ENCODE peak calls at places on chromosomes 4 and X, in seven cellular contexts. T, V, X, A, P, N and D are unnamed samples.

GRCh38 chr4:145404754-145405153 is 76.9 kb upstream of the SMAD1 start:
- DNase-seq in A (no peak), X (no peak), T (no peak), V (no peak), P (no peak), N (no peak), D (no peak)

GRCh38 chr4:169492436-169493163 is 119.8 kb downstream of the NEK1 start:
- DNase-seq in A (peak; percentile 48), P (peak; percentile 16), T (peak; percentile 14), N (peak; percentile 34), X (no peak), V (no peak), D (no peak)

GRCh38 chr4:119207051-119207450 is 5.5 kb upstream of the USP53 start:
- DNase-seq in N (no peak), P (no peak), A (no peak), T (no peak), X (no peak), V (no peak), D (no peak)

GRCh38 chr4:139416073-139416673 is 37.7 kb upstream of the RAB33B start:
- DNase-seq in P (no peak), V (peak; percentile 10), N (no peak), A (no peak), T (peak; percentile 36), X (no peak), D (peak; percentile 32)

GRCh38 chr4:147546341-147546740 is 65.4 kb downstream of the EDNRA start:
- DNase-seq in N (no peak), A (no peak), P (no peak), T (no peak), V (no peak), X (no peak), D (no peak)

GRCh38 chr4:23368081-23368697 is 521.7 kb downstream of the PPARGC1A start:
- DNase-seq in N (peak; percentile 78), P (peak; percentile 44), A (peak; percentile 41), T (no peak), X (no peak), V (peak; percentile 15), D (no peak)

GRCh38 chr4:138401330-138401729 is 159.2 kb upstream of the SLC7A11 start:
- DNase-seq in A (no peak), P (no peak), N (no peak), T (no peak), V (peak; percentile 72), X (no peak), D (no peak)

GRCh38 chr4:15725608-15726007 is 22.7 kb downstream of the BST1 start:
- DNase-seq in N (no peak), X (no peak), A (no peak), T (no peak), V (no peak), P (no peak), D (no peak)

GRCh38 chr4:108547682-108548081 is 72.7 kb upstream of the RPL34 start:
- DNase-seq in T (no peak), A (no peak), N (no peak), P (no peak), X (no peak), V (no peak), D (no peak)

GRCh38 chr4:75834772-75835154 is 67.5 kb downstream of the PPEF2 start:
- DNase-seq in A (no peak), V (no peak), X (no peak), N (no peak), P (no peak), T (no peak), D (no peak)

GRCh38 chr4:157075811-157076577 is at the start of gene GLRB:
- DNase-seq in X (no peak), V (peak; percentile 21), T (no peak), A (peak; percentile 71), N (peak; percentile 53), P (no peak), D (peak; percentile 45)

GRCh38 chrX:132204629-132205028 is 14.6 kb downstream of the RAP2C start:
- DNase-seq in T (no peak), A (no peak), P (no peak), X (no peak), V (no peak), N (no peak), D (no peak)

GRCh38 chr4:2320746-2321145 is 58.8 kb upstream of the MXD4 start:
- DNase-seq in V (no peak), P (no peak), X (no peak), T (no peak), N (no peak), A (no peak), D (no peak)

GRCh38 chr4:170691168-170691567 is 601.4 kb upstream of the AADAT start:
- DNase-seq in N (no peak), V (no peak), P (no peak), T (no peak), A (no peak), X (no peak), D (no peak)

GRCh38 chr4:141636771-141637460 is 533 bp downstream of the IL15 start:
- DNase-seq in N (peak; percentile 57), T (peak; percentile 46), P (peak; percentile 64), A (peak; percentile 77), X (no peak), V (peak; percentile 33), D (no peak)

GRCh38 chr4:37686373-37687174 is at the start of gene RELL1:
- DNase-seq in A (peak; percentile 99), V (peak; percentile 100), P (peak; percentile 100), T (peak; percentile 95), N (peak; percentile 100), X (peak; percentile 95), D (peak; percentile 100)

GRCh38 chr4:25749150-25749794 is 93.6 kb downstream of the SLC34A2 start:
- DNase-seq in V (no peak), T (no peak), A (no peak), P (no peak), N (no peak), X (no peak), D (no peak)

GRCh38 chrX:16772460-16772859 is 13.8 kb upstream of the TXLNG start:
- DNase-seq in N (no peak), V (no peak), T (peak; percentile 72), A (no peak), X (no peak), P (no peak), D (no peak)

GRCh38 chr4:94409947-94410346 is 41.8 kb upstream of the PDLIM5 start:
- DNase-seq in T (no peak), X (no peak), V (no peak), P (no peak), A (no peak), N (no peak), D (no peak)

GRCh38 chr4:154497901-154498300 is 6.3 kb upstream of the DCHS2 start:
- DNase-seq in N (no peak), X (no peak), V (no peak), A (no peak), P (no peak), T (no peak), D (no peak)

GRCh38 chrX:114058988-114059418 is 524.9 kb upstream of the HTR2C start:
- DNase-seq in A (no peak), T (no peak), N (no peak), X (no peak), P (peak; percentile 53), V (no peak), D (no peak)

GRCh38 chr4:155973639-155974475 is 20.2 kb upstream of the CTSO start:
- DNase-seq in A (no peak), V (no peak), N (no peak), T (no peak), P (no peak), X (no peak), D (no peak)

GRCh38 chrX:14476169-14476568 is 53.2 kb upstream of the GLRA2 start:
- DNase-seq in V (no peak), T (no peak), X (no peak), P (no peak), A (no peak), N (no peak), D (no peak)

GRCh38 chr4:113090954-113091353 is 41.5 kb downstream of the ANK2 start:
- DNase-seq in V (no peak), N (no peak), P (no peak), A (no peak), X (no peak), T (no peak), D (no peak)

GRCh38 chr4:122117743-122118142 is 34.4 kb upstream of the BLTP1 start:
- DNase-seq in X (no peak), T (peak; percentile 19), N (no peak), P (no peak), A (no peak), V (no peak), D (no peak)

GRCh38 chr4:145909331-145909730 is 29.3 kb downstream of the ZNF827 start:
- DNase-seq in N (no peak), X (no peak), A (peak; percentile 84), V (peak; percentile 73), T (peak; percentile 17), P (peak; percentile 89), D (no peak)

GRCh38 chrX:42952621-42953020 is 174.7 kb upstream of the PPP1R2C start:
- DNase-seq in N (no peak), X (no peak), V (no peak), T (no peak), P (no peak), A (no peak), D (no peak)